ENCODE peak calls at places on chromosomes 6 and 20, in five cellular contexts. One of them, this sample, is unnamed.

GRCh38 chr6:38612386-38612965 is 27.3 kb downstream of the BTBD9 start:
- DNase-seq in A549: no peak
- DNase-seq in HepG2: no peak
- DNase-seq in K562: no peak
- DNase-seq in H1: no peak
- DNase-seq in this sample: peak; percentile 1

GRCh38 chr6:163983601-163984445 is 569.3 kb downstream of the QKI start:
- DNase-seq in A549: no peak
- DNase-seq in HepG2: no peak
- DNase-seq in K562: no peak
- DNase-seq in H1: no peak
- DNase-seq in this sample: no peak

GRCh38 chr6:142542704-142543233 is 241.0 kb downstream of the ADGRG6 start:
- DNase-seq in A549: no peak
- DNase-seq in HepG2: no peak
- DNase-seq in K562: no peak
- DNase-seq in H1: no peak
- DNase-seq in this sample: no peak

GRCh38 chr20:35235881-35236280 is 9.4 kb downstream of the MMP24 start:
- DNase-seq in A549: no peak
- DNase-seq in HepG2: no peak
- DNase-seq in K562: no peak
- DNase-seq in H1: no peak
- DNase-seq in this sample: no peak

GRCh38 chr6:10414766-10415592 is at the start of gene TFAP2A:
- DNase-seq in A549: peak; percentile 59
- DNase-seq in HepG2: no peak
- DNase-seq in K562: no peak
- DNase-seq in H1: peak; percentile 78
- DNase-seq in this sample: no peak

GRCh38 chr20:5150226-5151076 is 23.6 kb downstream of the CDS2 start:
- DNase-seq in A549: no peak
- DNase-seq in HepG2: peak; percentile 96
- DNase-seq in K562: no peak
- DNase-seq in H1: no peak
- DNase-seq in this sample: no peak

GRCh38 chr20:23627501-23627900 is 10.3 kb downstream of the CST3 start:
- DNase-seq in A549: no peak
- DNase-seq in HepG2: no peak
- DNase-seq in K562: no peak
- DNase-seq in H1: no peak
- DNase-seq in this sample: no peak

GRCh38 chr6:22149081-22149480 is 147.8 kb downstream of the PRL start:
- DNase-seq in A549: no peak
- DNase-seq in HepG2: no peak
- DNase-seq in K562: no peak
- DNase-seq in H1: no peak
- DNase-seq in this sample: no peak

GRCh38 chr6:157954150-157955117 is 27.2 kb upstream of the SYNJ2 start:
- DNase-seq in A549: no peak
- DNase-seq in HepG2: peak; percentile 95
- DNase-seq in K562: no peak
- DNase-seq in H1: no peak
- DNase-seq in this sample: peak; percentile 65

GRCh38 chr6:12508553-12508952 is 208.0 kb upstream of the PHACTR1 start:
- DNase-seq in A549: no peak
- DNase-seq in HepG2: no peak
- DNase-seq in K562: no peak
- DNase-seq in H1: no peak
- DNase-seq in this sample: no peak

GRCh38 chr6:12507641-12508040 is 208.9 kb upstream of the PHACTR1 start:
- DNase-seq in A549: no peak
- DNase-seq in HepG2: no peak
- DNase-seq in K562: no peak
- DNase-seq in H1: no peak
- DNase-seq in this sample: no peak

GRCh38 chr6:12506211-12506610 is 210.4 kb upstream of the PHACTR1 start:
- DNase-seq in A549: no peak
- DNase-seq in HepG2: no peak
- DNase-seq in K562: no peak
- DNase-seq in H1: no peak
- DNase-seq in this sample: no peak

GRCh38 chr6:12509060-12509459 is 207.5 kb upstream of the PHACTR1 start:
- DNase-seq in A549: no peak
- DNase-seq in HepG2: no peak
- DNase-seq in K562: no peak
- DNase-seq in H1: no peak
- DNase-seq in this sample: no peak

DNA sequence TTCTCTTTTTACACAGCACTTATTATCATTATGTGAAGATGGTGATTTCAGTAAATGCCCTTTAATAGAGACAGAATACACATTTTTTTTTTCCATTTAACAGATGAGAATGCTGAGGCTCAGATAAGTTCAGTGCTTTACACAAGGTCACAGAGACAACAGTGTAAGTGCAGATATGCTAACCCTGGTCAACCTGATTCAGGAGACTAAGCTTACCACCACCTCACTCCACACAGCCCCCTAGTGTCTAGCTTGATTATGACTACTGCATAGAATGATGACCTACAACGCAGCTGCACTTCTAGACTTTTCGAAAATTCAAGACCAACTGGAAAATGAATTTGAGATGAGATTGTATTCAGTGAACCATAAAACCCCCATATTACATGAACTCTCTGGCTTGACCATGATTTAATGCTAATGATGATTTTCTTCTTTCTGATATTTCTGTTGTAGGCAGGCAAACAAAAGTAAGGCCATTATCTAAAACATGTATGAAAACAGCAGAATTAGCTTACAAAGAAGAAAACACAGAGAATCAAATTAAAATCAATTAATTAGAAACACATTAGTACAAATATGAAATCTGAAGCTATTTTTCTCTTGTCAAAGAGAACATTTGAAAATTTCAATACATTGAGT is 212.1 kb upstream of the PHACTR1 start:
- DNase-seq in A549: no peak
- DNase-seq in HepG2: peak; percentile 47
- DNase-seq in K562: peak; percentile 45
- DNase-seq in H1: no peak
- DNase-seq in this sample: no peak
- TF ChIP-seq JUN in A549: no peak
- TF ChIP-seq JUN in HepG2: no peak
- TF ChIP-seq JUN in K562: no peak
- TF ChIP-seq JUN in H1: no peak
- TF ChIP-seq JUN in this sample: no peak

GRCh38 chr20:29086938-29087337 is 2170.5 kb upstream of the DEFB115 start:
- DNase-seq in A549: no peak
- DNase-seq in HepG2: no peak
- DNase-seq in K562: no peak
- DNase-seq in H1: no peak
- DNase-seq in this sample: no peak
- H3K9me3 ChIP-seq in A549: no peaks in the 10 kb centered on the region
- H3K9me3 ChIP-seq in HepG2: peaks cover 36% of the 10 kb centered on the region
- H3K9me3 ChIP-seq in K562: no peaks in the 10 kb centered on the region
- H3K9me3 ChIP-seq in H1: peaks cover 28% of the 10 kb centered on the region
- H3K9me3 ChIP-seq in this sample: peaks cover 8% of the 10 kb centered on the region

GRCh38 chr6:101391772-101392560 is 1.5 kb upstream of the GRIK2 start:
- DNase-seq in A549: no peak
- DNase-seq in HepG2: no peak
- DNase-seq in K562: no peak
- DNase-seq in H1: peak; percentile 54
- DNase-seq in this sample: no peak

GRCh38 chr6:101392561-101393230 is 812 bp upstream of the GRIK2 start:
- DNase-seq in A549: no peak
- DNase-seq in HepG2: no peak
- DNase-seq in K562: no peak
- DNase-seq in H1: peak; percentile 65
- DNase-seq in this sample: no peak

GRCh38 chr6:101395345-101395744 is 1.8 kb downstream of the GRIK2 start:
- DNase-seq in A549: no peak
- DNase-seq in HepG2: no peak
- DNase-seq in K562: no peak
- DNase-seq in H1: no peak
- DNase-seq in this sample: no peak

GRCh38 chr6:101396552-101397173 is 3.2 kb downstream of the GRIK2 start:
- DNase-seq in A549: no peak
- DNase-seq in HepG2: peak; percentile 36
- DNase-seq in K562: peak; percentile 35
- DNase-seq in H1: peak; percentile 81
- DNase-seq in this sample: peak; percentile 46

DNA sequence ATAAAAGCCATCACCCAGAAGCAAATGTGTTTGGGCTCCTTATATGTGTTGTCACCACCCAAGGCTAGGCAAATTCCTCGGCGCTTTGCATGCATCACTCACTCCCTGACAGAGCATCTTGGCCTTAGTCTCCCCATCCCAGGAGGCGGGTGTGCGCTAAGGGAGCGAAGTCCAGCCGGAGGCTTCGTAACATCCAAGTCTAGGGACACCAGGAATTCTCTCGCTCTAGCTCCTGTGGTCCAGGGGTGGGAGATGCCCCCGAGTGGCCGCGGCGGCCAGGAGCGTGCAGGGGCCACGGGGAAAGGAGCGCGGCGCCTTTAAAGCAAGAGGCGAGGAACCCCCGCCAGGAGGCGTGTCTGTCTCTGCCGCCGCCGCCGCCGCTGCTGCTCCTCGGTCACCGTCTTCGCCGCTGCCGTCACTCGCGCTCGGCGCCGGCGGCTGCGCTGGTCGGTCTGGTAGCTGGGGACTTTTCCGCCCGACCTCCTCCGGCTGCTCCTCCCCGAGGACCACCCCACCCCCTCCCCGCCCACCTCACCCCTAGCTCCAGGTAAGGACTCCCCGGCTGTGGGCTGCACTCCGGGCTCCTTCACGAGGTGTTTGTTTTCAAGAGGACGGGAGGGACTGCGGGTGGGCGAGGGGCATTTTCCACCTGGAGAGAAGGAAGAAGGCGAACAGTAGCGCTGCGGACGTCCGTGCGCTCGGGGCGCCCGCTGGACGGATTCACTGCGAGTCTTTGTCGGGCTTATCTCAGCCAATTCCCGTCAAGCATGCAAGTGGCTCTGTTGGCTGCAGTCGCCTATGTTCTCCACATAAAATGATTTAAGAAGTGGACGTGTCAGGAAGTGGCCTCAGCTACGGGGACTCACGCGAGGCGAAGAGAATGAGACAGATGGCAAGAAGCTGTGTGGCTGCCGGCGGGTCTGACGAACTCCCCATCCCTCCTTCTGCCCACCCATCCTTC is at the start of gene GRIK2:
- DNase-seq in A549: peak; percentile 17
- DNase-seq in HepG2: no peak
- DNase-seq in K562: peak; percentile 14
- DNase-seq in H1: peak; percentile 79
- DNase-seq in this sample: peak; percentile 2
- TF ChIP-seq POLR2A in A549: no peak
- TF ChIP-seq POLR2A in HepG2: no peak
- TF ChIP-seq POLR2A in K562: no peak
- TF ChIP-seq POLR2A in H1: no peak
- TF ChIP-seq POLR2A in this sample: no peak

GRCh38 chr20:62946918-62947317 is 5.6 kb upstream of the SLC17A9 start:
- DNase-seq in A549: no peak
- DNase-seq in HepG2: no peak
- DNase-seq in K562: no peak
- DNase-seq in H1: no peak
- DNase-seq in this sample: no peak
- TF ChIP-seq JUN in A549: no peak
- TF ChIP-seq JUN in HepG2: no peak
- TF ChIP-seq JUN in K562: no peak
- TF ChIP-seq JUN in H1: no peak
- TF ChIP-seq JUN in this sample: no peak

GRCh38 chr6:32082951-32083350 is 26.2 kb downstream of the TNXB start:
- DNase-seq in A549: no peak
- DNase-seq in HepG2: no peak
- DNase-seq in K562: no peak
- DNase-seq in H1: no peak
- DNase-seq in this sample: no peak
- H3K9me3 ChIP-seq in A549: no peaks in the 10 kb centered on the region
- H3K9me3 ChIP-seq in HepG2: no peaks in the 10 kb centered on the region
- H3K9me3 ChIP-seq in K562: no peaks in the 10 kb centered on the region
- H3K9me3 ChIP-seq in H1: no peaks in the 10 kb centered on the region
- H3K9me3 ChIP-seq in this sample: no peaks in the 10 kb centered on the region

DNA sequence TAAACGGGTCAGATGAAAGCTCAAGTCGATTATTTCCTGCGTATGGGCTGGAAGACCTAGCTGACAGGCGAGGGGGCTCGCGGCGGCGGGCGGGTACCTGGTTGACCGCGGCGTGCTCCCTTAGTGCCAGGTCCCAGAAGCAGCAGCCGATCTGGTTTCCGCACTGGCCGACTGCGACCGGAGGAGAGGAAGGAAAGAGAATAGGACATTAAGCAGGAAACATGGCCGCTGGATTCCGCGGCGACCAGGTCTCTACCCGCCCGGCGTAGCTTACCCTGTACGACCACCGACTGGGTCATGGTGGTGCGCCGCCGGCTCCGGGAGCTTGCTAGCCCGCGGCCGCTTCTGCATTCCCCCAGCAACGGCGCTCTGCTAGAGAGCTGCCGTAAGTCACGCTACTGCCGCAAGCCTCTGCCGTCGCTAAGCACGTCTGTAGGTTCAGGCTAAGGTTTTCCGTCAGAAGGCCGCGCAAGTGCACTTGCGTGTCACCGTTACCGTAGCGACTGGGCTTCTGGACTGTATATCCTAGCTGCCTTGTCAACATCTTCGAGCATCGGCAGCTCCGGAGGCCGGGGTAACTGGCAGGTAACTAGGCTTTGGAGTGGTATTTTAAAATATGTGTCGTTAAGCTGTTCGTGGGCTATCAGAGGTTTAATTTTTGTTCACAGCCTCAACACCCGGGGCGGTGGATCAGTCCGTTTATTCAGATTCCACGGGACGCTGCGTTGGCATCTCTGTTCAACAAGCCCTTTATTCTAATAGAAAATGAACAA is at the start of the genes FAM229B and TUBE1:
- DNase-seq in A549: peak; percentile 39
- DNase-seq in HepG2: peak; percentile 94
- DNase-seq in K562: peak; percentile 86
- DNase-seq in H1: peak; percentile 86
- DNase-seq in this sample: peak; percentile 97
- TF ChIP-seq POLR2A in A549: peak; percentile 61
- TF ChIP-seq POLR2A in HepG2: peak; percentile 95
- TF ChIP-seq POLR2A in K562: peak; percentile 93
- TF ChIP-seq POLR2A in H1: peak; percentile 85
- TF ChIP-seq POLR2A in this sample: peak; percentile 90

GRCh38 chr6:154916857-154917256 is 78.3 kb upstream of the TIAM2 start:
- DNase-seq in A549: no peak
- DNase-seq in HepG2: no peak
- DNase-seq in K562: no peak
- DNase-seq in H1: no peak
- DNase-seq in this sample: no peak
- TF ChIP-seq JUN in A549: no peak
- TF ChIP-seq JUN in HepG2: no peak
- TF ChIP-seq JUN in K562: no peak
- TF ChIP-seq JUN in H1: no peak
- TF ChIP-seq JUN in this sample: no peak

GRCh38 chr20:31274441-31274840 is 17.0 kb downstream of the DEFB115 start:
- DNase-seq in A549: no peak
- DNase-seq in HepG2: no peak
- DNase-seq in K562: no peak
- DNase-seq in H1: no peak
- DNase-seq in this sample: no peak

DNA sequence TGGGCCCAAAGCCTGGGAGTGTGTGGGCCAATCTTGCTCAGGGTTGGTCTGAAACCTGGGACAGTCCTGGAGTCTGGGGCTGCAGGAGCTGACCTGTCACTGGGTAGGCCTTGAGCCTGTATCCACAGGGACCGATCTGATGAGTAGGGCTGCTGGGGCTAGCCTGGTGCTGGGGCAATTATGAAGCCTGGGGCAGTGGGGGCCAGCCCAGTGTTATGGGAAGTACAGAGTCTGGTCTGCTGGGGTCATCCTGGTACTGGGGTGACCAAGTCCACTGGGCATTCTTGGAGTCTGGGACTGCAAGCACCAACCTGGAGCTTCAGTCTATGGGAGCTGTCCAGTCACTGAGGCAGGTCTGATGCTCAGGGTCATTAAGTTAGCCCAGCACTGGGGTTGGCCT is 20.7 kb downstream of the DEFB115 start:
- DNase-seq in A549: no peak
- DNase-seq in HepG2: no peak
- DNase-seq in K562: no peak
- DNase-seq in H1: no peak
- DNase-seq in this sample: no peak
- H3K9me3 ChIP-seq in A549: no peaks in the 10 kb centered on the region
- H3K9me3 ChIP-seq in HepG2: no peaks in the 10 kb centered on the region
- H3K9me3 ChIP-seq in K562: no peaks in the 10 kb centered on the region
- H3K9me3 ChIP-seq in H1: peaks cover 63% of the 10 kb centered on the region
- H3K9me3 ChIP-seq in this sample: peaks cover under 1% of the 10 kb centered on the region

This sample was measured in endothelial cell of umbilical vein.